ENCODE peak calls at places on chromosome 3, in four cellular contexts. One of them, this sample, is unnamed.

GRCh38 chr3:135450985-135451384 is 514.5 kb upstream of the PPP2R3A start:
- DNase-seq in colonic mucosa: no peak
- DNase-seq in lung: no peak
- DNase-seq in tibial nerve: no peak
- DNase-seq in this sample: no peak

GRCh38 chr3:145903472-145904013 is 257.4 kb downstream of the PLOD2 start:
- DNase-seq in colonic mucosa: no peak
- DNase-seq in lung: no peak
- DNase-seq in tibial nerve: no peak
- DNase-seq in this sample: no peak

GRCh38 chr3:159669024-159669476 is 319.6 kb upstream of the IL12A start:
- DNase-seq in colonic mucosa: no peak
- DNase-seq in lung: peak; percentile 31
- DNase-seq in tibial nerve: no peak
- DNase-seq in this sample: no peak

GRCh38 chr3:191330309-191330712 is at the start of gene UTS2B:
- DNase-seq in colonic mucosa: no peak
- DNase-seq in lung: no peak
- DNase-seq in tibial nerve: no peak
- DNase-seq in this sample: no peak

GRCh38 chr3:13707456-13707855 is 158.5 kb downstream of the FBLN2 start:
- DNase-seq in colonic mucosa: no peak
- DNase-seq in lung: peak; percentile 14
- DNase-seq in tibial nerve: no peak
- DNase-seq in this sample: peak; percentile 44

GRCh38 chr3:31815006-31815405 is 166.1 kb downstream of the OSBPL10 start:
- DNase-seq in colonic mucosa: no peak
- DNase-seq in lung: no peak
- DNase-seq in tibial nerve: no peak
- DNase-seq in this sample: no peak

GRCh38 chr3:134093906-134094305 is 64.2 kb upstream of the SLCO2A1 start:
- DNase-seq in colonic mucosa: no peak
- DNase-seq in lung: no peak
- DNase-seq in tibial nerve: no peak
- DNase-seq in this sample: no peak

GRCh38 chr3:58528629-58529028 is 8.4 kb downstream of the ACOX2 start:
- DNase-seq in colonic mucosa: peak; percentile 75
- DNase-seq in lung: peak; percentile 61
- DNase-seq in tibial nerve: no peak
- DNase-seq in this sample: no peak

GRCh38 chr3:35666893-35667292 is 27.6 kb downstream of the ARPP21 start:
- DNase-seq in colonic mucosa: no peak
- DNase-seq in lung: no peak
- DNase-seq in tibial nerve: no peak
- DNase-seq in this sample: no peak

GRCh38 chr3:63979093-63979492 is 44.2 kb downstream of the PSMD6 start:
- DNase-seq in colonic mucosa: no peak
- DNase-seq in lung: no peak
- DNase-seq in tibial nerve: no peak
- DNase-seq in this sample: no peak

GRCh38 chr3:123907720-123908119 is 23.6 kb upstream of the MYLK start:
- DNase-seq in colonic mucosa: no peak
- DNase-seq in lung: no peak
- DNase-seq in tibial nerve: no peak
- DNase-seq in this sample: no peak

GRCh38 chr3:195768414-195768813 is 43.3 kb downstream of the MUC4 start:
- DNase-seq in colonic mucosa: no peak
- DNase-seq in lung: no peak
- DNase-seq in tibial nerve: no peak
- DNase-seq in this sample: no peak

GRCh38 chr3:132088291-132088690 is 53.5 kb upstream of the CPNE4 start:
- DNase-seq in colonic mucosa: no peak
- DNase-seq in lung: no peak
- DNase-seq in tibial nerve: no peak
- DNase-seq in this sample: no peak

GRCh38 chr3:17151598-17152373 is 267.0 kb downstream of the PLCL2 start:
- DNase-seq in colonic mucosa: no peak
- DNase-seq in lung: no peak
- DNase-seq in tibial nerve: no peak
- DNase-seq in this sample: peak; percentile 70

GRCh38 chr3:131901686-131902085 is 133.1 kb downstream of the CPNE4 start:
- DNase-seq in colonic mucosa: no peak
- DNase-seq in lung: no peak
- DNase-seq in tibial nerve: no peak
- DNase-seq in this sample: no peak

GRCh38 chr3:60594025-60594424 is 657.2 kb downstream of the FHIT start:
- DNase-seq in colonic mucosa: peak; percentile 33
- DNase-seq in lung: peak; percentile 74
- DNase-seq in tibial nerve: peak; percentile 85
- DNase-seq in this sample: peak; percentile 89

GRCh38 chr3:24197809-24198208 is 252.7 kb downstream of the NR1D2 start:
- DNase-seq in colonic mucosa: no peak
- DNase-seq in lung: no peak
- DNase-seq in tibial nerve: no peak
- DNase-seq in this sample: no peak

GRCh38 chr3:57091471-57091870 is 31.0 kb downstream of the SPATA12 start:
- DNase-seq in colonic mucosa: no peak
- DNase-seq in lung: no peak
- DNase-seq in tibial nerve: no peak
- DNase-seq in this sample: no peak

GRCh38 chr3:177089120-177089519 is 108.2 kb downstream of the TBL1XR1 start:
- DNase-seq in colonic mucosa: no peak
- DNase-seq in lung: no peak
- DNase-seq in tibial nerve: no peak
- DNase-seq in this sample: no peak

GRCh38 chr3:49717539-49718418 is 1.7 kb downstream of the AMIGO3 start:
- DNase-seq in colonic mucosa: no peak
- DNase-seq in lung: no peak
- DNase-seq in tibial nerve: no peak
- DNase-seq in this sample: no peak

GRCh38 chr3:11803977-11804903 is 42.4 kb downstream of the TAMM41 start:
- DNase-seq in colonic mucosa: peak; percentile 39
- DNase-seq in lung: no peak
- DNase-seq in tibial nerve: peak; percentile 27
- DNase-seq in this sample: no peak

GRCh38 chr3:35954365-35954764 is 315.0 kb downstream of the ARPP21 start:
- DNase-seq in colonic mucosa: no peak
- DNase-seq in lung: no peak
- DNase-seq in tibial nerve: no peak
- DNase-seq in this sample: no peak

GRCh38 chr3:73707772-73708171 is 83.0 kb upstream of the PDZRN3 start:
- DNase-seq in colonic mucosa: no peak
- DNase-seq in lung: no peak
- DNase-seq in tibial nerve: no peak
- DNase-seq in this sample: no peak

GRCh38 chr3:193938613-193939012 is 197.3 kb upstream of the HES1 start:
- DNase-seq in colonic mucosa: no peak
- DNase-seq in lung: no peak
- DNase-seq in tibial nerve: no peak
- DNase-seq in this sample: no peak

DNA sequence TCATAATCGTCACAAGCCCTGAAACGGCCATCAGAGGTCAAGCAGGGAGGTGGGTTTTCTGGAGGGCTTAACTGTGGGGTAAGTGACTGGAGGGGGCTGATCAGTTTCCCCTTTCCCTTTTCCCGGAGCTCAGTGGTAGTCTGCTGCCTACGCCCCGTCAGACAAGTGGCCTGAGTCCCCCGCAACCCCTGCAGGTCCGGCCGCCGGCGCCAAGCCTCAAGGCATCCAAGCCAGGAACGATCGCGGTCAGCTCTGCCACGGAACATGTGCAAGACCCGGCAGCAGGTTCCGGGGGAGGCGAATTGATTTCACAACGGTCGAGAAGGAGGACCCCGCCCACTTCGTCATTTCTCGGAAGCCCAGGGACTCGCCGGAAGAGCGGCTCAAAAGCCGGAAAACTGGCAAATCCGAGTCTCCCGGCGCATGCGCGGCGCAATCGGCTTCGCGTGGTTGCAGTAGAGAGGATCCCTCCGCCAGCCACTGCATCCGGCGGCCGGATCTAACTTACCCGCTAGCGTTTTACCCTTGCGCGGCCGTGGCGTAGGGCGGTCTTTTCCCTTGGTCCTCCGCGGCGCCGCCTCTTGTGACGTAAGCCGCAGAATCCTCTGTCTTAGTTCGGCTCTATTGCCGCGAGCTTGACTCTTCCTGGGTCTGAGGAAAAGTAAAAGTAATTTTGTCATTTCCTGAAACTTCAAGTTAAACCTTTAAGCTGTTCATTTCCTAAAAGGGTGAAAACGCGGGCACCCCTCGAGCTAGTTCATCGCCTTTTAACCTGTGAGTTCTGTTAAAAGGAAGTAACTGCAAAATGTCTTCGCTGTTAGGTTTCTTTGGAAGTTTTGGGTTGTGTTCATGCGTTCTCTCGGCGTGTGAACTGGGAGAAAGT is 14.9 kb upstream of the CCNL1 start:
- DNase-seq in colonic mucosa: peak; percentile 99
- DNase-seq in lung: peak; percentile 100
- DNase-seq in tibial nerve: peak; percentile 98
- DNase-seq in this sample: peak; percentile 99
- H3K27ac ChIP-seq in colonic mucosa: peak overlapping the region; percentile 93
- H3K27ac ChIP-seq in lung: peak overlapping the region; percentile 98
- H3K27ac ChIP-seq in tibial nerve: peak overlapping the region; percentile 99
- H3K27ac ChIP-seq in this sample: peak overlapping the region; percentile 91

GRCh38 chr3:174000675-174001074 is 603.1 kb downstream of the NLGN1 start:
- DNase-seq in colonic mucosa: no peak
- DNase-seq in lung: no peak
- DNase-seq in tibial nerve: no peak
- DNase-seq in this sample: no peak

DNA sequence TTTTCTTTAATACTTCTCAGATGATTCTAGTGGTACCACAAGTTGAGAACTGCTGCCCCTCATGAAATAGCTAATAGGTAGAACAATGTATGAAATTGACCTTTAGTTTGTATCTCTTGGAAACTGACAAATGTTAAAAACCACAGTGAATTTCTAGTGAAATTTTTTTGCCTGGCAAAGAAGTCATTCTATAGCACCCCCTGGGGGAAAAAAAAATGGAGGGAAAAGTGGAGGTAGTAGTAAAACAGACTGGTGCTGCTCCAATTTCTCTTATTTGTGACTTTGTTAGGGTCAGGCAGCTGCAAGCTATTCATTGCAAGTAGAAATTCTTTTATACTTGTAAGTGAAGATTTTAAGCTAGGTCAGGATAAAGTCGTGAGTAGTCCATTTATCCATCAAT is 605.0 kb downstream of the NLGN1 start:
- DNase-seq in colonic mucosa: no peak
- DNase-seq in lung: no peak
- DNase-seq in tibial nerve: no peak
- DNase-seq in this sample: no peak
- TF ChIP-seq CTCF in colonic mucosa: no peak
- TF ChIP-seq CTCF in lung: no peak
- TF ChIP-seq CTCF in tibial nerve: no peak
- TF ChIP-seq CTCF in this sample: no peak

GRCh38 chr3:27593173-27593572 is 109.0 kb upstream of the SLC4A7 start:
- DNase-seq in colonic mucosa: no peak
- DNase-seq in lung: no peak
- DNase-seq in tibial nerve: no peak
- DNase-seq in this sample: no peak

GRCh38 chr3:27589795-27590194 is 105.6 kb upstream of the SLC4A7 start:
- DNase-seq in colonic mucosa: no peak
- DNase-seq in lung: no peak
- DNase-seq in tibial nerve: no peak
- DNase-seq in this sample: no peak

GRCh38 chr3:27591811-27592210 is 107.6 kb upstream of the SLC4A7 start:
- DNase-seq in colonic mucosa: no peak
- DNase-seq in lung: no peak
- DNase-seq in tibial nerve: no peak
- DNase-seq in this sample: no peak

GRCh38 chr3:27591321-27591711 is 107.1 kb upstream of the SLC4A7 start:
- DNase-seq in colonic mucosa: no peak
- DNase-seq in lung: no peak
- DNase-seq in tibial nerve: no peak
- DNase-seq in this sample: no peak

GRCh38 chr3:27590437-27591320 is 106.5 kb upstream of the SLC4A7 start:
- DNase-seq in colonic mucosa: no peak
- DNase-seq in lung: no peak
- DNase-seq in tibial nerve: peak; percentile 24
- DNase-seq in this sample: no peak
- H3K27ac ChIP-seq in colonic mucosa: peak overlapping the region; percentile 44
- H3K27ac ChIP-seq in lung: peak overlapping the region; percentile 67
- H3K27ac ChIP-seq in tibial nerve: peak overlapping the region; percentile 85
- H3K27ac ChIP-seq in this sample: peak overlapping the region; percentile 83

DNA sequence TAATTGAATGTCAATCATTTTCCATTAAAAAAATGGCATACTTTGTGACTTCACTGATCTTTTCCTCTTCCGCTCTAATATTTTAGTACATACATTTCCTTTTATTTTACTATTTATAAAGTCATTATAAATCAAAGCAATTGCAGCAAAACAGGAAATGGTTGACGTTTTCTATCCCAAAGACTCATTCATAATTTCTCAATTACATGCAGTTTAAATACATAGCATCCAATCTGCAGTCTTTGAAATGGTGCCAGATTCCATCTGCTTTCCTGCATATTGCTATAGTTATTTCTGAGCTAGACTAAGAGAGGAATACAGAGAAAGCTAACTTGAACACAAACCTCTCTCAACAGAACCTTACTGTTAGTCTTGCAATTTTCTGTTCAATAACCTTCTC is 179.8 kb downstream of the ZPLD1 start:
- DNase-seq in colonic mucosa: no peak
- DNase-seq in lung: no peak
- DNase-seq in tibial nerve: no peak
- DNase-seq in this sample: no peak
- TF ChIP-seq CTCF in colonic mucosa: no peak
- TF ChIP-seq CTCF in lung: no peak
- TF ChIP-seq CTCF in tibial nerve: no peak
- TF ChIP-seq CTCF in this sample: no peak

GRCh38 chr3:38346584-38347410 is at the start of gene XYLB:
- DNase-seq in colonic mucosa: peak; percentile 92
- DNase-seq in lung: peak; percentile 85
- DNase-seq in tibial nerve: peak; percentile 77
- DNase-seq in this sample: peak; percentile 88
- H3K27ac ChIP-seq in colonic mucosa: peak within 1 kb of the TSS; percentile 69
- H3K27ac ChIP-seq in lung: peak within 1 kb of the TSS; percentile 24
- H3K27ac ChIP-seq in tibial nerve: peak within 1 kb of the TSS; percentile 82
- H3K27ac ChIP-seq in this sample: peak within 1 kb of the TSS; percentile 4

This sample was measured in suprapubic skin.